ENCODE peak calls at places on chromosome 17, in four cellular contexts. I, S, Q and X are unnamed samples.

GRCh38 chr17:2059125-2059836 is 4.4 kb downstream of the HIC1 start:
- DNase-seq in I (no peak), S (no peak), Q (no peak), X (peak; percentile 62)

GRCh38 chr17:44543213-44543904 is 13.9 kb upstream of the FZD2 start:
- DNase-seq in I (no peak), S (no peak), Q (no peak), X (peak; percentile 99)

GRCh38 chr17:73613271-73613941 is 30.8 kb downstream of the SDK2 start:
- DNase-seq in I (no peak), S (no peak), Q (no peak), X (peak; percentile 75)

GRCh38 chr17:15154618-15155017 is 110.5 kb downstream of the PMP22 start:
- DNase-seq in I (no peak), S (no peak), Q (no peak), X (no peak)

GRCh38 chr17:36736201-36737156 is 135.1 kb downstream of the MRM1 start:
- DNase-seq in S (no peak), I (no peak), Q (no peak), X (no peak)

GRCh38 chr17:34797724-34798123 is 163.5 kb downstream of the CCT6B start:
- DNase-seq in I (peak; percentile 7), Q (no peak), S (peak; percentile 32), X (peak; percentile 91)

GRCh38 chr17:28402224-28402630 is 3.8 kb downstream of the SLC46A1 start:
- DNase-seq in I (no peak), S (no peak), Q (no peak), X (peak; percentile 66)

GRCh38 chr17:17682737-17683675 is 1.7 kb downstream of the RAI1 start:
- DNase-seq in Q (no peak), I (peak; percentile 65), S (peak; percentile 64), X (peak; percentile 75)

GRCh38 chr17:3944485-3945388 is 19.5 kb downstream of the ATP2A3 start:
- DNase-seq in Q (peak; percentile 29), I (peak; percentile 74), S (no peak), X (peak; percentile 93)

GRCh38 chr17:10125761-10126553 is 72.4 kb downstream of the GAS7 start:
- DNase-seq in I (no peak), S (no peak), Q (no peak), X (no peak)

GRCh38 chr17:44348988-44349364 is 3.9 kb downstream of the GRN start:
- DNase-seq in S (no peak), Q (no peak), I (no peak), X (no peak)

GRCh38 chr17:67245694-67246397 is 850 bp upstream of the HELZ start:
- DNase-seq in S (no peak), Q (no peak), I (peak; percentile 45), X (peak; percentile 94)

GRCh38 chr17:29019475-29020181 is 13.8 kb upstream of the SEZ6 start:
- DNase-seq in Q (no peak), I (no peak), S (no peak), X (peak; percentile 81)

GRCh38 chr17:62725791-62726249 is 82.3 kb downstream of the MARCHF10 start:
- DNase-seq in Q (no peak), I (no peak), S (no peak), X (no peak)

GRCh38 chr17:47618416-47618815 is 31.3 kb upstream of the KPNB1 start:
- DNase-seq in Q (peak; percentile 23), I (no peak), S (peak; percentile 42), X (peak; percentile 59)

GRCh38 chr17:67246648-67247415 is 1.8 kb upstream of the HELZ start:
- DNase-seq in S (no peak), Q (peak; percentile 91), I (no peak), X (peak; percentile 75)

GRCh38 chr17:19647697-19648474 is 665 bp upstream of the ALDH3A2 start:
- DNase-seq in S (peak; percentile 46), Q (peak; percentile 23), I (peak; percentile 42), X (peak; percentile 69)

GRCh38 chr17:2214887-2215615 is 88.5 kb downstream of the SMG6 start:
- DNase-seq in I (peak; percentile 31), S (peak; percentile 77), Q (no peak), X (no peak)

GRCh38 chr17:34567665-34568064 is 11.7 kb upstream of the TMEM132E start:
- DNase-seq in S (no peak), I (no peak), Q (no peak), X (peak; percentile 56)

GRCh38 chr17:34076743-34077631 is 178.1 kb upstream of the CCL2 start:
- DNase-seq in S (no peak), I (no peak), Q (no peak), X (no peak)

GRCh38 chr17:4142107-4142900 is 526 bp downstream of the ZZEF1 start:
- DNase-seq in S (peak; percentile 32), Q (no peak), I (peak; percentile 48), X (peak; percentile 62)

DNA sequence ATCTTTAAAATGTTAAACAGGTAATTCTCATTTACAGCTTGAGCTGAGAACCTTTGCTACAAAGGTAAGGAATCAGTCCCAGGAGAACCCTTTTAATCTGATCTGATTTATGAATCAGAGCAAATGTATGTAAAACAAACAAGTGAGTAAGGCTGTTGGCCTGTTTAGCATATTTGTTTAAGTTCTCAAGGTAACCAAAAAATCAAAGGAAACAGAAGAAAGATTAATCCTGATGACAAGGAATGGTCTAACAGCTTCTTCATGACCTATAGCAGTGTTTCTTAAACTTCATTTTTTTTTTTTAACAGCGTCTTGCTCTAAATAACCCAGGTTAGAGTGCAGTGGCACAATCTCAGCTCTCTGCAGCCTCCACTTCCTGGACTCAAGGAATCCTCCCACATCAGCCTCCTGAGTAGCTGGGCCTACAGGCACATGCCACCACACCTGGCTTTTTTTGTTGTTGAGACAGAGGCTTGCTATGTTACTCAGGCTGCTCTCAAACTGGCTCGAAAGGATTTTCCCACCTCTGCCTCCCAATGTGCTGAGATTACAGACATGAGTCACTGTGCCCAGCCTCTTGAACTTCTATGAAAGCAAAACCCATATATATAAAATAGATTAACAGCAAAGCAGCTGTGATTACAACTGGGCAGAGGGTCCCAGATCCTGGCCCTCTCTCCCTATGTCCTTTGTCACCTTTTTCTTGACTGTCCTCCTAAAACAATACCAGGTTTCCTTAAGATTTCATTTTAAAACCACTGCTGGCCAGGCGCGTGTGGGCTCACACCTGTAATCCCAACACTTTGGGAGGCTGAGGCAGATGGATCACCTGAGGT is 5.1 kb upstream of the JPT1 start:
- DNase-seq in I (no peak), Q (peak; percentile 59), S (no peak), X (no peak)
- TF ChIP-seq EZH2phosphoT487 in I (no peak), Q (no peak), S (no peak), X (no peak)

GRCh38 chr17:79659376-79659775 is 48.5 kb upstream of the RBFOX3 start:
- DNase-seq in S (no peak), I (no peak), Q (no peak), X (no peak)
- TF ChIP-seq EZH2phosphoT487 in S (no peak), I (no peak), Q (no peak), X (no peak)

GRCh38 chr17:42224651-42225050 is 30.4 kb upstream of the GHDC start:
- DNase-seq in S (no peak), Q (no peak), I (no peak), X (no peak)
- TF ChIP-seq EZH2phosphoT487 in S (no peak), Q (no peak), I (no peak), X (no peak)

DNA sequence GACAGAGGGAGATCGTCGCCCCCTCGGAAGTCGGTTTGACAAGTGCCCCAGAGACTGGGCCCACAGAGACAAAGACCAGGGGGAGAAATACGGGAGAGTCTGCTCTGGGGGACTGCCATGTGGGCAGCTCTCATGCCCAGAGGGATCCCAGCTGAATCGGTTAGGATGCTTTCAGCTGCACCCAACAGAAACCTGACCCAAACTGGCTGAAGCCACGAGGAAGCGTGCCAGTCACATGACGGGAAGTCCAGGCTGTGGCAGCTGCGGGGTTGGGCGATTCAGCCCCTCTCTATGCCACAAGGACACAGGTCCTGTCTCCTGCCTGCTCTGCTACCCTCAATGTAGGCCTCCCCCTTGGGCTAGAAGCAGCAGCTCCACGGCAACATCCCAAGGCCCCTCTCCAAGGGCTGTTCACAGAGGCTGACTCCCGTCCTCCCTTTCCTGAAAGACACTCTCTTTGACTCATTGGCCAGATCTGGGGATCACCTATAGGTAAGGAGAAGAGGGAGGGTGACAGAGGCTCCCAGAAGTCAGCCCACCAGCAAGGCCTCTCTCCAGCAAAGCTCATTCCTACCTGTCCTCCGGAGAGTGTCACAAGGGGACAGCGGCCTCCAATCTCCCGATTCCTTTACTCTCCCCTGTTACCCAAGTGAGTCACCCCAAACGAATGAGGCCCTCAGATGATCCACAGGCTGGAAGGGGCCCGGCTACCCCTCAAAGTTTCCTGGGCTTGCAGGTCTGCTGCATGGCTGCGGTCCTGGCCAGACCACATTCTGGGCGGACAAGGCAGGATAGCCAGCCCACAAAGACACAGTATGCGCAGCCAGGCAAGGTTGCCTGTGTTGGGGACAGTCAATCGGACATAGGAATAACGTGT is 75.8 kb downstream of the RBFOX3 start:
- DNase-seq in Q (no peak), I (no peak), S (no peak), X (no peak)
- TF ChIP-seq EZH2phosphoT487 in Q (no peak), I (no peak), S (no peak), X (no peak)

GRCh38 chr17:42423766-42424165 is 710 bp upstream of the CAVIN1 start:
- DNase-seq in S (no peak), I (no peak), Q (no peak), X (no peak)

GRCh38 chr17:42422958-42423712 is at the start of gene CAVIN1:
- DNase-seq in S (no peak), I (no peak), Q (peak; percentile 85), X (peak; percentile 99)

GRCh38 chr17:42424991-42425610 is 2.0 kb upstream of the CAVIN1 start:
- DNase-seq in S (no peak), Q (no peak), I (no peak), X (no peak)

GRCh38 chr17:42422412-42422957 is 571 bp downstream of the CAVIN1 start:
- DNase-seq in Q (no peak), S (peak; percentile 18), I (no peak), X (peak; percentile 70)

DNA sequence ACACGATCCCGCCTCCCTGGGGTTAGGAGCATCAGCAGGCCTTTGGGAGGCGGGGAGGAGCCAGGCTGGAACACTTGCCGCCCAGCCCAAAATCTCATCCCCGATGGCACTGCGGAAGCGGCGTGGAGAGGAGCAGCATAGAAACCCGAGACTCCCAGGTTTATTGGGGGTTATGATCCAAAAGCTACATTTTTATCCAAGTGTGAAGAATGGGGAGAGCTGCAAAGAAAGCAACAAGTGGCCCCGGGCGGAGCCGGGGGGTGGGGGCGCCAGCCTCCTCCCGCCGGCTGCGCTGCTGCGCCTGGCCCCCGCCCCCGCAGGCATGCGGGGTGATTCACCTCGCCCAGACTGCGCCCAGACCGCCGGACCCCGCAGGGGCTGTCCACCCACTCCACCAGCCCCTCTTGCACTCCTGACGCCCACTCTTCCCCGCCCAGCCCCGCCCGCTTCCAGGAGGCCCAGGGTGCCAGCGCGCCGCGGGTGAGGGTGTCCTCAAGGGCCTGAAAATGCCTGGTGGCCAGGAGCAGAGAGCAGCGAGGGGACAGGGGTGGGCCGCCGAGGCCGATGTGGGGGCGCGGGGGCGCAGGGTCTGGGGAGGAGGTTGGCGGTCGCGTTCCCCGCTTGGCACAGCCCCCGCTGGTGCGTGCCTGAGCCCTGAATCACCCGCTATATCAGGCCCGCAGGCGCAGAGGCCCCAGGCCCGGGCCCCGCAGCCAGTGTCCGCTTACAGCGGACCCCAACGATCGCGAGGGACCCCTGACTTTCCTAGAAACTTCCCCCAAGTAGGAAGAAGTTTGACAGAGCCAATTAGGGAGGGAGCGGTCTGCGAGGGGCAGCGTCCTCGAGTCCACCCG is 1.4 kb downstream of the CAVIN1 start:
- DNase-seq in Q (no peak), S (no peak), I (no peak), X (peak; percentile 55)
- TF ChIP-seq EZH2phosphoT487 in Q (no peak), S (no peak), I (no peak), X (no peak)